ENCODE peak calls at places on chromosomes 5 and 9, in four cellular contexts. W is GM10248, G is thoracic aorta, L is brain microvascular endothelial cell. K is an unnamed sample.

GRCh38 chr5:108171759-108172158 is 210.1 kb downstream of the FBXL17 start:
- DNase-seq in L (no peak), G (no peak), W (no peak), K (no peak)

GRCh38 chr5:37776826-37777225 is 63.0 kb downstream of the GDNF start:
- DNase-seq in G (no peak), L (peak; percentile 43), W (no peak), K (no peak)

GRCh38 chr9:138083873-138084272 is 206.3 kb downstream of the CACNA1B start:
- DNase-seq in W (no peak), G (no peak), L (no peak), K (no peak)

GRCh38 chr5:717143-717542 is 24.0 kb upstream of the TPPP start:
- DNase-seq in L (no peak), G (no peak), W (no peak), K (no peak)

GRCh38 chr9:135797507-135798302 is 95.7 kb downstream of the KCNT1 start:
- DNase-seq in W (peak; percentile 70), L (peak; percentile 23), G (no peak), K (peak; percentile 83)

GRCh38 chr9:33799928-33800689 is 4.7 kb downstream of the PRSS3 start:
- DNase-seq in W (no peak), L (no peak), G (no peak), K (no peak)

GRCh38 chr5:155089649-155090048 is 76.1 kb downstream of the KIF4B start:
- DNase-seq in G (no peak), L (no peak), W (no peak), K (no peak)

GRCh38 chr5:65986050-65986451 is 59.7 kb downstream of the ERBIN start:
- DNase-seq in L (peak; percentile 51), W (no peak), G (no peak), K (no peak)

GRCh38 chr9:133171161-133171955 is 7.6 kb upstream of the GBGT1 start:
- DNase-seq in W (peak; percentile 19), L (no peak), G (no peak), K (no peak)

GRCh38 chr9:131530930-131531832 is at the start of gene UCK1:
- DNase-seq in G (peak; percentile 18), L (peak; percentile 39), W (peak; percentile 99), K (peak; percentile 89)

GRCh38 chr5:17808566-17808965 is 174.3 kb downstream of the TAF11L14 start:
- DNase-seq in W (no peak), G (no peak), L (no peak), K (no peak)

GRCh38 chr9:114181583-114182409 is 26.5 kb downstream of the COL27A1 start:
- DNase-seq in L (no peak), G (no peak), W (no peak), K (no peak)

GRCh38 chr9:6557883-6558282 is 87.6 kb downstream of the GLDC start:
- DNase-seq in G (no peak), L (no peak), W (no peak), K (peak; percentile 81)

GRCh38 chr9:61666849-61667371 is 477.1 kb downstream of the SPATA31A7 start:
- DNase-seq in L (no peak), G (no peak), W (no peak), K (no peak)

GRCh38 chr5:143244000-143244736 is 159.3 kb downstream of the NR3C1 start:
- DNase-seq in G (peak; percentile 53), W (no peak), L (peak; percentile 97), K (no peak)

GRCh38 chr5:172097356-172097755 is 90.7 kb downstream of the STK10 start:
- DNase-seq in L (no peak), G (no peak), W (no peak), K (no peak)

GRCh38 chr9:123162359-123163345 is 105.7 kb downstream of the STRBP start:
- DNase-seq in G (no peak), L (no peak), W (no peak), K (no peak)

GRCh38 chr9:91008568-91008967 is 206.9 kb downstream of the SYK start:
- DNase-seq in W (no peak), G (no peak), L (no peak), K (no peak)

GRCh38 chr5:94021246-94021645 is 279.8 kb upstream of the POU5F2 start:
- DNase-seq in G (no peak), L (peak; percentile 32), W (no peak), K (no peak)

GRCh38 chr9:104078596-104078995 is 15.5 kb upstream of the SMC2 start:
- DNase-seq in W (no peak), G (no peak), L (no peak), K (no peak)

GRCh38 chr9:76688471-76689238 is 75.6 kb upstream of the PCA3 start:
- DNase-seq in W (no peak), L (no peak), G (no peak), K (no peak)

DNA sequence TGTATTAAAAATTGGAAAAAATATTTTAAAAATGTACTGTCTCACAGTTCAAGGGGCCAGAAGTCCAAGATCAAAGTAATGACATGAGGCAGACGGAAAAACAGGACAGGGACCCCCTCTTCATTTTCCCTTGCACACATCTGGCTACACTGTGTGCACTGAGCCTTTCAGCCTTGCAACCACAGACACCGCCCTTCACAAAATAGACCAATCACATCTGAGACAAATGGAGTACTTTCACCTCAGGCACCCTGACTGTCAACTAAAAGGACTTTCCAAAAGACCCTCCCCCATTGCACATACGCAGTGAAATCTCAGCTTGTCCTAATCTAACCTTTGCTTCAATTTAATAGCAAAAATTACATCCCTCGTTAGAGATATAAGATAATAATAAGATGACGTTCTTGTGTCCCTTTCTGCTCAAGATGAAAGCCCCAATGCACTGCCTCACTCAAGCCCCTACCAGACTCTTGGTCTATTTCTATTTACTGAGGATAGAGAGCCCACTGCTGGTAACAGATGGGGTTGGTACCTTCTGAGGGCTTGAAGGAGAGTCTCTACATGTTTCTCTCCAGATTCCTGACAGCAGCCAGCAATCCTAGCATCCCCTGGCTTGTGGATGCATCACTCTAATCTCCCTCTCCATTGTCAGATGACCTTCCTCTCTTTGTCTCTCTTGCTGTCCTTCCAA is 514.8 kb upstream of the ADAMTS16 start:
- DNase-seq in G (no peak), L (no peak), W (no peak), K (no peak)
- TF ChIP-seq CTCF in G (no peak), L (no peak), W (no peak), K (no peak)

GRCh38 chr9:85743290-85744128 is 1.8 kb upstream of the AGTPBP1 start:
- DNase-seq in L (peak; percentile 87), G (no peak), W (no peak), K (no peak)

GRCh38 chr9:85742630-85742928 is 825 bp upstream of the AGTPBP1 start:
- DNase-seq in G (no peak), W (no peak), L (no peak), K (no peak)

GRCh38 chr9:85741875-85742629 is at the start of gene AGTPBP1:
- DNase-seq in G (peak; percentile 62), L (peak; percentile 82), W (peak; percentile 97), K (peak; percentile 98)

GRCh38 chr9:85740821-85741111 is 988 bp downstream of the AGTPBP1 start:
- DNase-seq in G (no peak), W (no peak), L (peak; percentile 24), K (no peak)

DNA sequence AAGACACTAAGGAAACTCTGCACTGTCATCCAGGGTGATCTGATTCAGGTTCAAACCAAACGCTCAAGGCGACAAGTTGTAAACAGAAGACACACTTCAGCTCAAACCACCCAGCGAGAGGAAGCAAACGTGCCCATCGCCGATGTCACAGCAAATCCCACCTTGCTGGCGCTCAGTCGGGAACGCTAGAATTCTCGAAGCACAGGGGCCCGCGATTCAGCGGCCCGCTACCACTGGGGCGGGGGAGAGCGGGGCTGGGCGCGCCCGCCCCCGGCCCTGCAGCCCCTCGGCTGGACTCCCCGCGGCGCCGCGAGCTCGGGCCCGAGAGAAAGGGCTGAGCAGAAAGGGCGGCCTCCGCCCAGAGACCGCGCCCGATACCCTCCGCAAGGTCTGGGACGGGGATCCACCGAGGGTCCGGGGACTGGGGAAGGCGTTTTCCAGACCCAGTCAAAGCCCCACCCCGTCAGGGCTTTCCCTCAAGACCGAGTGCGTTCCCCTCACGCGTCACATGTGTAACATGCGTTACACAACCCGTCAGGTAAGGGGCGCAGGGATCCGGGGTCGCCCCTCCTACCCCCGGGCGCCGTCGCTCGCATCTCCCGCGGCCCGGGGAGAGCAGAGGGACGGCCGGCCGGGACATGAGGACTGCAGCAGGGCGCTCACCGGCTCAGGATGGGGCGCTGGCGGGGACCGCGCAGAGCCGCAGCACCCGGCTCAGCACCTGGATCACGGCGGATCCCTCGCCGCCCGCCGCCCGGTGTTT is 461 bp downstream of the AGTPBP1 start:
- DNase-seq in W (peak; percentile 59), G (no peak), L (no peak), K (no peak)
- TF ChIP-seq CTCF in W (no peak), G (no peak), L (no peak), K (no peak)

GRCh38 chr9:124355941-124356744 is 59.1 kb downstream of the PSMB7 start:
- DNase-seq in G (no peak), L (no peak), W (peak; percentile 6), K (no peak)

GRCh38 chr9:124358617-124359016 is 56.6 kb downstream of the PSMB7 start:
- DNase-seq in G (no peak), L (no peak), W (no peak), K (no peak)

GRCh38 chr9:124359426-124359825 is 55.8 kb downstream of the PSMB7 start:
- DNase-seq in W (no peak), L (no peak), G (no peak), K (no peak)

GRCh38 chr9:124356745-124357390 is 58.4 kb downstream of the PSMB7 start:
- DNase-seq in W (no peak), L (no peak), G (no peak), K (no peak)

DNA sequence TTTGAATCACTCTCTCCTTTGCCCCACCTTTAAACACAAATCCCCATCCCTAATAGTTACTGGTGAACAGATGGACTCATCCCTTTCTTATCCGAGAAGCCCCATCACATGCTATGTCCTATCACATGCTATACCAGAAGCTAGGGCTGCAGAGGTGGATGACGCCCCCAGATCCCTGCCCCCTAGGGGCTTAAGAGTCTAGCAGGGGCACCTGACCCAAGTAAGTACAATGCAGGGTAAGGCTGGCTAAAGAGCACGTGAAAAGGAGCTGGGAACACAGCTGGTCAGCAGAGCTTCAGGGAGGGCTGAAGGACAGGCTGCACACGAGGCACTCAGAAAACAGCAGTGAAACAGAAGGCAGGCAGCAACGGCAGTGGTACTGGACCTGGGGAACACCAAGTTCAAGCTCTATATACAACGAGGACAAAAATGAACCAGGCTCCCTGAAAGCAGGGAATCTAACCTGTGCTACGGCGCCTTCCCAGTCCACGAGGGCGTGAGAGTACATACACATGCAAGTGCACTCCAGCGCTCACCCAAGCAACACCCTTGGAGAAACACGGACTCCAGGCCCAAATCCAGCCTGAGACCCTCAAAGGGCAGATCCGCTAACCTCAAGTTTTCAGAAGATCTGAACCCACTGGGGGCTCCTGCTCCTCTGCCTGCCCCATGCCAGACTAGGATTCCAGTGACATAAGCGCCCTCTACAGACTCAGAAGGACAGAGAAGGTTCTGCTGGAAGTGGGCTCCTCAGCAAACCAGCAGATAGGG is 57.5 kb downstream of the PSMB7 start:
- DNase-seq in G (no peak), W (no peak), L (no peak), K (no peak)
- TF ChIP-seq CTCF in G (no peak), W (no peak), L (peak; percentile 44), K (peak; percentile 20)

DNA sequence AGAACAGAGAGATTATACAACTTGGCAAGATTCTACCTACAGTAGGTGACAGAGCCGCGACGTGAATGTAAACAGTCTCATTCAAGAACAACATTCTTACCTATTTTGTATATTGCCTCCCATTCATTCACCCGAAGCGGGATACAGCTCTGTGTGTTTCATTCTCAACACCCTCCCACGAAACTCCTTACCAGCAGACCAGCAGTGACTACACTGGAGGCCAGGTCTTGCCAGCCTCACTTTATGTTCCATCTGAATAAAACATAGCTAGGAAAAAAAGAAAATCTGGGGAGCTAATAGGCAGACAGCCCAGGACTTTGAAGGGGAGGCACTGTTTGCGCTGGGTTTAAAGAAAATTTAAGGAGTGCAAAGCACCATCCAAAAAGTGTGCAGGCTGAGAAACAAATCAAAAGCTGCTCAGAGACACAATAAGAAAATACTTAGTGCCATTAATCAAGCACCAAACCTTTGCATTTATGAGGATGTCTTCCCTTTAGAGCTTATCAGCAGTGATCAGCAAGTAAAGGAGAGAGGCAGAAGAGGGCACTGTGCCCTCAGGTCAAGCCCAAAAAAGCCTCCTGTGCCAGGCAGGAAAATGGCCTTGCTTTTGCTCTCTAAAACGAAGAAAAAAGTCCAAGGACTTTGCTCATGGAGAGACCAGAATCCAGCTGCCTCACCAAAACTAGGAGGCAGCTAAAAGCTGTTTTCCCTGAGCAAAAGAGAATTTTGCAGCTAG is 295.2 kb downstream of the BNC2 start:
- DNase-seq in L (no peak), G (no peak), W (no peak), K (no peak)
- TF ChIP-seq CTCF in L (peak; percentile 5), G (no peak), W (no peak), K (no peak)

K was measured in BE2C.